ENCODE peak calls at places on chromosomes 11 and 22, in seven cellular contexts. F is posterior vena cava, P is NCI-H1105 treated with DMSO at 0.1 percent for 48 hours, Q is naive B cell, U is brain microvascular endothelial cell, K is cerebellum, O is H1. Y is an unnamed sample.

GRCh38 chr11:77141034-77141433 is 13.0 kb downstream of the MYO7A start:
- DNase-seq in F (no peak), P (no peak), Q (no peak), U (peak; percentile 79), K (no peak), O (no peak), Y (peak; percentile 88)

GRCh38 chr22:23756891-23757290 is 2.7 kb upstream of the VPREB3 start:
- DNase-seq in F (no peak), P (no peak), Q (no peak), U (no peak), K (no peak), O (no peak), Y (no peak)

GRCh38 chr22:44743804-44744211 is 8.6 kb upstream of the ARHGAP8 start:
- DNase-seq in F (no peak), P (no peak), Q (no peak), U (no peak), K (no peak), O (no peak), Y (no peak)

GRCh38 chr22:39135092-39135896 is 17.2 kb downstream of the CBX7 start:
- DNase-seq in F (peak; percentile 80), P (peak; percentile 33), Q (peak; percentile 31), U (peak; percentile 32), K (no peak), O (peak; percentile 50), Y (no peak)

GRCh38 chr11:105862736-105863367 is 159.2 kb downstream of the MSANTD4 start:
- DNase-seq in F (no peak), P (peak; percentile 66), Q (peak; percentile 21), U (peak; percentile 52), K (peak; percentile 60), O (no peak), Y (no peak)

GRCh38 chr11:69101100-69101791 is 52.5 kb downstream of the TPCN2 start:
- DNase-seq in F (peak; percentile 90), P (peak; percentile 93), Q (peak; percentile 72), U (peak; percentile 19), K (peak; percentile 87), O (peak; percentile 60), Y (peak; percentile 92)

GRCh38 chr11:37343279-37343678 is 745.2 kb upstream of the RAG2 start:
- DNase-seq in F (no peak), P (no peak), Q (no peak), U (no peak), K (no peak), O (no peak), Y (no peak)

GRCh38 chr22:17897864-17898263 is 123.6 kb upstream of the BID start:
- DNase-seq in F (no peak), P (no peak), Q (no peak), U (no peak), K (no peak), O (no peak), Y (peak; percentile 85)

GRCh38 chr22:24180316-24181087 is 785 bp upstream of the SUSD2 start:
- DNase-seq in F (no peak), P (no peak), Q (no peak), U (no peak), K (no peak), O (no peak), Y (no peak)

GRCh38 chr22:28819253-28820096 is 19.1 kb upstream of the XBP1 start:
- DNase-seq in F (no peak), P (no peak), Q (no peak), U (no peak), K (no peak), O (no peak), Y (no peak)

GRCh38 chr11:45151362-45151982 is 5.0 kb downstream of the PRDM11 start:
- DNase-seq in F (no peak), P (no peak), Q (no peak), U (no peak), K (no peak), O (no peak), Y (no peak)

GRCh38 chr11:56950510-56950909 is 38.2 kb upstream of the OR5AK2 start:
- DNase-seq in F (no peak), P (no peak), Q (no peak), U (no peak), K (no peak), O (no peak), Y (no peak)

GRCh38 chr11:57941875-57942274 is 81.8 kb upstream of the OR9Q1 start:
- DNase-seq in F (no peak), P (no peak), Q (no peak), U (no peak), K (no peak), O (no peak), Y (no peak)

GRCh38 chr11:18696638-18697225 is 1.8 kb upstream of the TMEM86A start:
- DNase-seq in F (no peak), P (no peak), Q (no peak), U (peak; percentile 37), K (no peak), O (no peak), Y (no peak)

GRCh38 chr11:72084076-72084475 is 3.4 kb downstream of the LRRC51 start:
- DNase-seq in F (no peak), P (no peak), Q (no peak), U (no peak), K (no peak), O (no peak), Y (no peak)

GRCh38 chr11:72718101-72718501 is 34.1 kb downstream of the ARAP1 start:
- DNase-seq in F (no peak), P (no peak), Q (no peak), U (no peak), K (no peak), O (no peak), Y (no peak)

GRCh38 chr11:75238595-75239245 is 1.9 kb upstream of the TPBGL start:
- DNase-seq in F (no peak), P (no peak), Q (no peak), U (no peak), K (no peak), O (no peak), Y (no peak)

GRCh38 chr22:44214764-44215163 is 34.0 kb downstream of the PARVG start:
- DNase-seq in F (no peak), P (no peak), Q (no peak), U (no peak), K (no peak), O (no peak), Y (no peak)

GRCh38 chr11:46120361-46120710 is 918 bp downstream of the PHF21A start:
- DNase-seq in F (no peak), P (no peak), Q (peak; percentile 12), U (no peak), K (peak; percentile 15), O (no peak), Y (no peak)

GRCh38 chr11:8735094-8735493 is 52.5 kb downstream of the RPL27A start:
- DNase-seq in F (no peak), P (no peak), Q (no peak), U (no peak), K (no peak), O (no peak), Y (no peak)

GRCh38 chr11:34240150-34240494 is 117.7 kb downstream of the ABTB2 start:
- DNase-seq in F (no peak), P (no peak), Q (no peak), U (no peak), K (no peak), O (no peak), Y (no peak)

GRCh38 chr11:31109446-31109845 is 260.1 kb downstream of the DCDC1 start:
- DNase-seq in F (no peak), P (no peak), Q (no peak), U (no peak), K (no peak), O (no peak), Y (no peak)

GRCh38 chr22:45072322-45072903 is 62.6 kb upstream of the PHF21B start:
- DNase-seq in F (no peak), P (no peak), Q (no peak), U (peak; percentile 54), K (no peak), O (no peak), Y (no peak)

GRCh38 chr11:12160231-12160630 is 49.8 kb downstream of the MICAL2 start:
- DNase-seq in F (no peak), P (no peak), Q (no peak), U (no peak), K (no peak), O (no peak), Y (no peak)

GRCh38 chr11:86245369-86246292 is 1.1 kb downstream of the EED start:
- DNase-seq in F (no peak), P (peak; percentile 70), Q (peak; percentile 23), U (no peak), K (no peak), O (no peak), Y (no peak)

GRCh38 chr11:15327786-15328231 is 213.1 kb downstream of the INSC start:
- DNase-seq in F (peak; percentile 81), P (peak; percentile 67), Q (no peak), U (peak; percentile 32), K (peak; percentile 16), O (peak; percentile 60), Y (peak; percentile 55)

GRCh38 chr11:93542753-93543246 is 391 bp downstream of the SMCO4 start:
- DNase-seq in F (peak; percentile 82), P (no peak), Q (no peak), U (no peak), K (no peak), O (no peak), Y (no peak)

GRCh38 chr11:134207538-134208239 is 16.1 kb downstream of the NCAPD3 start:
- DNase-seq in F (peak; percentile 78), P (no peak), Q (peak; percentile 53), U (no peak), K (no peak), O (no peak), Y (no peak)

GRCh38 chr11:3186166-3186953 is 21.2 kb upstream of the OSBPL5 start:
- DNase-seq in F (no peak), P (no peak), Q (no peak), U (no peak), K (no peak), O (no peak), Y (no peak)

GRCh38 chr11:89491141-89491690 is at the start of gene NOX4:
- DNase-seq in F (peak; percentile 87), P (peak; percentile 28), Q (no peak), U (peak; percentile 42), K (no peak), O (no peak), Y (no peak)

GRCh38 chr11:101466352-101466751 is 117.5 kb downstream of the TRPC6 start:
- DNase-seq in F (no peak), P (no peak), Q (no peak), U (no peak), K (no peak), O (no peak), Y (no peak)

GRCh38 chr11:116580828-116581227 is 192.0 kb downstream of the BUD13 start:
- DNase-seq in F (no peak), P (no peak), Q (no peak), U (no peak), K (peak; percentile 24), O (peak; percentile 84), Y (peak; percentile 38)

GRCh38 chr11:102061276-102061675 is 14.0 kb downstream of the CFAP300 start:
- DNase-seq in F (no peak), P (no peak), Q (no peak), U (peak; percentile 16), K (no peak), O (no peak), Y (no peak)

GRCh38 chr11:2860636-2861035 is 24.9 kb downstream of the CDKN1C start:
- DNase-seq in F (no peak), P (no peak), Q (no peak), U (peak; percentile 7), K (no peak), O (no peak), Y (no peak)

GRCh38 chr22:19800306-19800705 is 39.7 kb downstream of the TBX1 start:
- DNase-seq in F (no peak), P (no peak), Q (no peak), U (no peak), K (no peak), O (no peak), Y (no peak)

GRCh38 chr22:23119492-23120414 is 22.0 kb downstream of the RSPH14 start:
- DNase-seq in F (no peak), P (no peak), Q (peak; percentile 32), U (peak; percentile 2), K (no peak), O (no peak), Y (no peak)

GRCh38 chr11:24093410-24093809 is 403.4 kb upstream of the LUZP2 start:
- DNase-seq in F (no peak), P (peak; percentile 13), Q (no peak), U (no peak), K (no peak), O (no peak), Y (no peak)

GRCh38 chr11:113481672-113482071 is 6.5 kb upstream of the DRD2 start:
- DNase-seq in F (no peak), P (no peak), Q (no peak), U (no peak), K (no peak), O (no peak), Y (no peak)